ENCODE peak calls at places on chromosomes 16 and 17, in seven cellular contexts. V is upper lobe of right lung, J is endodermal cell, T is PC-3, A is fibroblast of the aortic adventitia, C is gastrocnemius medialis, Y is body of pancreas. X is an unnamed sample.

GRCh38 chr16:77137045-77137444 is 53.9 kb upstream of the MON1B start:
- DNase-seq in A (no peak), T (no peak), Y (no peak), J (no peak), V (no peak), C (no peak), X (no peak)

GRCh38 chr16:23920899-23921298 is 85.1 kb downstream of the PRKCB start:
- DNase-seq in Y (no peak), A (no peak), T (no peak), C (no peak), V (no peak), J (no peak), X (no peak)

GRCh38 chr17:7217113-7217987 is 2.3 kb downstream of the DLG4 start:
- DNase-seq in A (peak), T (peak), Y (peak), J (peak), V (peak), C (no peak), X (no peak)

GRCh38 chr17:50570516-50570915 is 10.0 kb downstream of the CACNA1G start:
- DNase-seq in Y (no peak), A (no peak), C (no peak), J (no peak), T (no peak), V (no peak), X (no peak)

GRCh38 chr17:8675306-8675705 is 44.8 kb upstream of the MYH10 start:
- DNase-seq in V (no peak), J (no peak), T (no peak), C (no peak), A (no peak), Y (no peak), X (no peak)

GRCh38 chr17:61680921-61681320 is 89.9 kb upstream of the NACA2 start:
- DNase-seq in Y (no peak), A (no peak), T (no peak), V (no peak), J (no peak), C (no peak), X (no peak)

GRCh38 chr16:69069504-69069903 is 35.9 kb upstream of the HAS3 start:
- DNase-seq in T (no peak), Y (no peak), V (no peak), C (no peak), A (no peak), J (no peak), X (no peak)

GRCh38 chr17:37392024-37392590 is 14.5 kb downstream of the ACACA start:
- DNase-seq in Y (no peak), J (no peak), V (no peak), A (peak), T (peak), C (no peak), X (no peak)

GRCh38 chr17:34723875-34724274 is 144.5 kb downstream of the TMEM132E start:
- DNase-seq in A (no peak), Y (no peak), J (peak), V (no peak), T (no peak), C (no peak), X (no peak)

GRCh38 chr17:81317992-81318391 is 22.9 kb upstream of the SLC38A10 start:
- DNase-seq in A (no peak), C (no peak), Y (no peak), V (no peak), J (peak), T (no peak), X (no peak)

GRCh38 chr16:54289242-54290051 is 2.9 kb upstream of the IRX3 start:
- DNase-seq in V (no peak), A (no peak), J (peak), Y (no peak), T (no peak), C (no peak), X (no peak)

GRCh38 chr17:19769946-19770652 is 22.0 kb upstream of the ALDH3A1 start:
- DNase-seq in C (no peak), Y (no peak), J (no peak), T (peak), V (no peak), A (peak), X (no peak)

GRCh38 chr16:58551496-58551895 is 36.2 kb downstream of the SETD6 start:
- DNase-seq in Y (no peak), V (no peak), T (no peak), J (no peak), A (peak), C (peak), X (no peak)

GRCh38 chr17:40598928-40599627 is 33.8 kb upstream of the CCR7 start:
- DNase-seq in Y (no peak), J (peak), V (no peak), A (peak), T (no peak), C (peak), X (peak)

GRCh38 chr17:7001562-7001961 is 5.7 kb downstream of the ALOX12 start:
- DNase-seq in J (peak), T (no peak), A (peak), C (no peak), V (no peak), Y (no peak), X (peak)

GRCh38 chr16:48123104-48123788 is 32.5 kb downstream of the ABCC12 start:
- DNase-seq in T (peak), C (no peak), V (no peak), A (peak), J (no peak), Y (peak), X (no peak)

GRCh38 chr17:47703191-47703591 is 9.2 kb downstream of the TBKBP1 start:
- DNase-seq in C (no peak), J (no peak), A (no peak), T (no peak), V (peak), Y (no peak), X (no peak)

GRCh38 chr16:85046472-85046916 is 18.9 kb downstream of the KIAA0513 start:
- DNase-seq in C (no peak), J (no peak), A (no peak), Y (peak), V (no peak), T (no peak), X (no peak)

GRCh38 chr16:28845173-28846079 is 722 bp downstream of the TUFM start:
- DNase-seq in V (no peak), Y (peak), J (peak), A (no peak), T (peak), C (no peak), X (no peak)

GRCh38 chr16:66342294-66342900 is 24.1 kb upstream of the CDH5 start:
- DNase-seq in Y (no peak), V (peak), A (no peak), J (peak), C (no peak), T (peak), X (no peak)

GRCh38 chr17:47267354-47267828 is 13.8 kb downstream of the ITGB3 start:
- DNase-seq in J (no peak), T (peak), Y (no peak), V (no peak), A (peak), C (no peak), X (no peak)

GRCh38 chr16:73878616-73879015 is 418.0 kb upstream of the PSMD7 start:
- DNase-seq in Y (peak), J (no peak), A (peak), V (no peak), C (no peak), T (peak), X (no peak)

GRCh38 chr17:54903375-54903774 is 2.7 kb downstream of the TOM1L1 start:
- DNase-seq in C (no peak), J (no peak), T (no peak), Y (peak), V (peak), A (no peak), X (no peak)

GRCh38 chr16:20624882-20625807 is 49.0 kb upstream of the ACSM2B start:
- DNase-seq in T (no peak), Y (no peak), J (no peak), V (no peak), C (no peak), A (no peak), X (no peak)

GRCh38 chr16:11560701-11561439 is 25.8 kb downstream of the LITAF start:
- DNase-seq in T (no peak), Y (no peak), A (no peak), C (peak), J (peak), V (peak), X (peak)

GRCh38 chr16:75250089-75250808 is 1.2 kb downstream of the BCAR1 start:
- DNase-seq in V (peak), T (peak), A (no peak), Y (peak), C (peak), J (no peak), X (no peak)

GRCh38 chr17:81731271-81731670 is 19.2 kb downstream of the SLC25A10 start:
- DNase-seq in J (no peak), V (no peak), C (no peak), Y (no peak), A (peak), T (no peak), X (no peak)

GRCh38 chr17:34370376-34370996 is 7.5 kb upstream of the CCL1 start:
- DNase-seq in A (no peak), V (no peak), T (no peak), Y (no peak), C (no peak), J (peak), X (no peak)

GRCh38 chr16:2009791-2010510 is at the start of gene ZNF598:
- DNase-seq in Y (peak), A (peak), T (peak), C (peak), J (peak), V (peak), X (peak)

GRCh38 chr17:80124351-80124981 is 22.5 kb downstream of the EIF4A3 start:
- DNase-seq in T (peak), C (no peak), A (peak), J (peak), Y (peak), V (no peak), X (no peak)

GRCh38 chr17:71633391-71633849 is 487.4 kb upstream of the SOX9 start:
- DNase-seq in Y (no peak), J (no peak), A (peak), T (peak), V (no peak), C (no peak), X (no peak)

GRCh38 chr16:72877374-72878028 is 170.4 kb downstream of the ZFHX3 start:
- DNase-seq in A (peak), V (no peak), J (peak), Y (no peak), T (peak), C (no peak), X (no peak)

GRCh38 chr16:89256651-89257254 is 39.2 kb downstream of the ZNF778 start:
- DNase-seq in T (peak), A (peak), Y (peak), V (no peak), J (peak), C (no peak), X (peak)

GRCh38 chr17:20938244-20938643 is 104.6 kb downstream of the USP22 start:
- DNase-seq in C (no peak), V (no peak), Y (no peak), J (no peak), A (no peak), T (no peak), X (no peak)

GRCh38 chr17:65814418-65814817 is 253.0 kb upstream of the AXIN2 start:
- DNase-seq in V (no peak), C (no peak), A (no peak), T (no peak), Y (no peak), J (no peak), X (no peak)

GRCh38 chr17:62950067-62950466 is 16.0 kb upstream of the TANC2 start:
- DNase-seq in V (no peak), A (peak), T (peak), C (no peak), J (no peak), Y (peak), X (no peak)

GRCh38 chr17:49031965-49032928 is 35.1 kb downstream of the IGF2BP1 start:
- DNase-seq in J (peak), V (no peak), A (peak), C (peak), Y (peak), T (peak), X (no peak)

GRCh38 chr17:43814714-43815113 is 18.2 kb downstream of the MPP3 start:
- DNase-seq in C (no peak), T (peak), A (peak), Y (no peak), V (no peak), J (no peak), X (no peak)

GRCh38 chr17:43813386-43813785 is 19.6 kb downstream of the MPP3 start:
- DNase-seq in T (no peak), C (no peak), A (no peak), V (no peak), J (no peak), Y (no peak), X (no peak)

GRCh38 chr17:43816336-43817320 is 16.3 kb downstream of the MPP3 start:
- DNase-seq in Y (no peak), J (no peak), V (no peak), T (no peak), A (no peak), C (no peak), X (no peak)

GRCh38 chr17:43812396-43813265 is 20.3 kb downstream of the MPP3 start:
- DNase-seq in V (no peak), Y (no peak), C (no peak), J (no peak), A (no peak), T (no peak), X (no peak)

DNA sequence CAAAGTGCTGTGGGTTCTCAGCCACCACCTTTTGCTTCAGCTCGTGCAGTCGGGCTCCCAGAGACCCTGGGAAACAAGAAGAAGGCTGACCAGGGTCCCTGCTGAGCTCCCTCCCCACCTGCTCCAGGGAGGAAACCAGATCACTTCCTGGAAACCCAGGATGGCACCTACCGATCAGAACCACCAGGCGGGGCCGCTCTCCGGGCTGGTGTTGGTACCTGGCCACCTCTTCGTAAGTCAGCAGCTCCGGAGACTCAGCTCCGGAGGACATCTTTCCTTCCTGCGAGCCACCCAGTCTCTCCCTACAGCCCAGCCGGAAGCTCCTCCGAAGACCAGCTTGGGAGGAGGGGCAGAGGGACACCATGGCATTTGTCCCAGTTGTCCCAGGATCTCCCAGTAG is 18.9 kb downstream of the MPP3 start:
- DNase-seq in Y (no peak), J (peak), T (no peak), V (no peak), C (no peak), A (no peak), X (no peak)
- TF ChIP-seq CTCF in Y (no peak), J (peak), T (peak), V (no peak), C (no peak), A (no peak), X (no peak)

GRCh38 chr17:76683011-76683755 is 27.6 kb downstream of the MXRA7 start:
- DNase-seq in Y (no peak), V (no peak), J (peak), T (no peak), A (no peak), C (no peak), X (no peak)
- TF ChIP-seq CTCF in Y (no peak), V (no peak), J (peak), T (peak), A (peak), C (no peak), X (no peak)

DNA sequence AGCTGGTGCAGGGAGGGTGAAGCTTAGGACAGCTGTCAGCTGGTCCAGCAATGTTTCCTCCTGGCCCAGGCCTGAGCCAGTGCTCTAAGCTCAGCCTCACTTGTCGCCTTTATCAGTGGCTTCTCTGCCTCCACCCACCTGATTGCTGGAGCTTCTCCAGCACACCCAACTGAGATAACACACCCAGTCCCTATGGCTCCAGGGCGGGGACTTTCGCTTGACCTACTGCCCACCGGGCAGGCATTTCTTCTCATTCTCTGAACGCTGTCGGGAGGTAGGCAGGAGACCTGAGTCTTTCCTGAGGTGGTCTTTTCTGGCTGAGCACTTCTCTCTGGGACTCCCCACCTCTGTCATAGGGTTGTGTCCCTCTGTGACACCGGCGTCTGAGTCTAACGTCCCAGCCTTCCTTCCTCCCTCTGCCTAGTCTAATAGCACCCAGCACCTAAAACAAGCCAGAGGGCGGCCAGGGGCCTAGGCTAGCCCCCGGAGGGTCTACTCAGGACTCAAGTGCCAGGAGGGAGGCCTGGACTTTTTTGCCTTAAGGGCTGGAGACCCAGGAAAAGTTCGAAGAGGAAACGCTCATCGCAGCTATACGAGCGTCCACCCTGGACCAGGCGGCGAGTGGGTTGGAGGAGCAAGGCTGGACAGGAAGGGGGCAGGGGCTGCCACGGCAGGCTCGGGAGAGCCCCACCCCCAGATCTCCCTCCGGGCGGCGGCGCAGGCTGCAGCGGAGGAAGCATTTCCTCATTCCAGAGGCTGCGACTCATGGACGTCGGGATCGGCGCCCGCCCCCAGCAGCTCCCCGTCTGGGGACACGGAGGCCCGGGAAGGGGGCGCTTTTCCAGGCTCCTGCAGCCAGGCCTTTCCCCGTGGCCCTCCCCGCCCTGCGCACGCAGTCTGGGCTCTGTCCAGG is 756 bp downstream of the TAX1BP3 start:
- DNase-seq in V (peak), C (peak), T (peak), J (peak), A (peak), Y (peak), X (no peak)
- TF ChIP-seq CTCF in V (no peak), C (no peak), T (peak), J (no peak), A (no peak), Y (no peak), X (no peak)

DNA sequence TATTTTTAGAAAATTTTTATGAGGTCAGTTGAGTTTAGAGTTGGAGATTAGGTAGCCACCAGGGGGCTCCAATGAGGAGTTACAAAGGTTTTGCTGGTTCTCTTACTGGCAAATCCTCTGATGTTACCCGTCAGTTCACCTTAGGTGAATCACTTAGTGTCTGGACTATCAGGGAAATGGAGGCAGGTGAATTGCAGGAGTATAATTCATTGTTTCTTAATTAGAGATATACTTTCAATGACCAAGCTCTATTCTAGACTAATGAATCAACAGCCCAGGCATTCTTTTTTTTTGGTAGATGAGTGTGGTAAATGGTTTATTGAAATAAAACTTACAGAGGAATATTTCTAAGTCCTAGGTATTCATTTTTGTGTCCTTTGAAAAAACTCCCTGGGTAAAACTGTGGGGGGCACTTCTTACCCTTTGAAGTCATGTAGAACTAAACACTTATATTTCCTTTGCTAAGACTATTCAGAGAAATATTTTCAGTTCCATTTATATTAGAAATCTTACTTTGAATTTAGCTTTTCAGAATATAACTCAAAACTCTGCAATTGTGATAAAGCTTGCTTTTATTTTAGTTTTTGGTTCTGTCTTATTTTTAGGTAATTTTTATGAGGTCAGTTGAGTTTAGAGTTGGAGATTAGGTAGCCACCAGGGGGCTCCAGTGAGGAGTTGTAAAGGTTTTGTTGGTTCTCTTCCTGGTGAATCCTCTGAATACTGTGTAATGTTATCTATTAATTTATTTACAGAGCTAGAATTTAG is 17.7 kb downstream of the PSMD11 start:
- DNase-seq in C (no peak), Y (peak), A (peak), V (no peak), T (peak), J (peak), X (peak)
- TF ChIP-seq CTCF in C (peak), Y (peak), A (peak), V (peak), T (peak), J (peak), X (peak)

DNA sequence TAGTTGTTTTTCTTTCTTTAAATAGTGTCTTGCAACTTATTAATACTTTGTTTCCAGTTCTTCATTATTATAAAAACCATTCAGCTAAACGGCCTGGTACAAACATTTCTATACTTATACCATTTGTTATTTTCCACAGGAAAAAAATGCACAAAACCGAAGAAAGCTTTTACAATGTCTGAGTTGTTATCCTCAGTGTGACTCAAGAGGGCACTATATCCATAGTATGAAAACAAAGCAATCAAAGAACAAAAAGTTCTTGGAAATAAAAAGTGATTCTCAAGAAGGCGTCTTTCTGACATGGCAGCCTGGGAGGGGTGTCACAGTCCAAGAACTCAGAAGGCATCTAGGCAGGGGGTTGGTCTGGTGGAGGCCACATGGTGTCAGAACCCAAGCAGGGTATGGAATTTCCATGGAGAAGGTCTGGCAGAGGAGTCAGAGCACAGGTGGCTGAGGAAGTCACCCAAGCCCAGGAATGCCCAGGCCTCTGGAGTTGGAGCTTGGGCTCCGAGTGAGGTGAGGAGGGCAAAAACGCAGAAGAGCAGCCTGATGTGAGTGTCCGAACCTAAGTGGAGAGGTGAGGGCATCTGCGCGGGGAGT is 70.9 kb upstream of the ATP2A3 start:
- DNase-seq in J (no peak), A (no peak), C (no peak), Y (peak), T (no peak), V (no peak), X (no peak)
- TF ChIP-seq CTCF in J (peak), A (no peak), C (no peak), Y (peak), T (peak), V (no peak), X (no peak)

GRCh38 chr17:76000755-76001521 is at the start of gene CDK3:
- DNase-seq in A (no peak), Y (peak), J (no peak), V (no peak), T (no peak), C (no peak), X (no peak)
- TF ChIP-seq CTCF in A (no peak), Y (no peak), J (no peak), V (no peak), T (peak), C (no peak), X (no peak)

GRCh38 chr17:75271955-75272847 is 1.2 kb upstream of the MIF4GD start:
- DNase-seq in V (no peak), C (peak), J (peak), T (peak), A (no peak), Y (no peak), X (no peak)
- TF ChIP-seq CTCF in V (no peak), C (no peak), J (no peak), T (peak), A (no peak), Y (no peak), X (no peak)

X was measured in CD4-positive, alpha-beta T cell.